ENCODE peak calls at places on chromosome 4, in seven cellular contexts. D, I, U, M, A, H and Y are unnamed samples.
A peak's percentile ranks its signal among the peaks of the same experiment; 100 is the strongest.

GRCh38 chr4:140653718-140654515 is 85.2 kb upstream of the UCP1 start:
- DNase-seq in H (no peak), A (no peak), M (no peak), U (peak; percentile 29), D (no peak), I (no peak), Y (no peak)

GRCh38 chr4:119688439-119688838 is 59.8 kb upstream of the PDE5A start:
- DNase-seq in H (no peak), D (no peak), U (no peak), A (no peak), I (no peak), M (no peak), Y (no peak)

GRCh38 chr4:72318771-72319170 is 250.2 kb downstream of the ADAMTS3 start:
- DNase-seq in M (peak; percentile 46), I (no peak), A (no peak), H (no peak), D (no peak), U (no peak), Y (no peak)

GRCh38 chr4:116015062-116015461 is 901.6 kb upstream of the NDST4 start:
- DNase-seq in D (no peak), I (no peak), A (no peak), U (no peak), M (no peak), H (no peak), Y (no peak)

GRCh38 chr4:186981161-186981560 is 257.5 kb upstream of the FAT1 start:
- DNase-seq in H (no peak), D (no peak), M (no peak), A (no peak), I (no peak), U (peak; percentile 19), Y (no peak)

GRCh38 chr4:109629775-109630174 is 69.7 kb downstream of the MCUB start:
- DNase-seq in M (no peak), D (no peak), I (no peak), U (no peak), A (no peak), H (no peak), Y (no peak)

GRCh38 chr4:93139118-93139517 is 689.4 kb upstream of the ATOH1 start:
- DNase-seq in A (no peak), U (no peak), D (no peak), H (no peak), M (no peak), I (no peak), Y (no peak)

GRCh38 chr4:1499465-1499864 is 93.2 kb upstream of the NKX1-1 start:
- DNase-seq in D (no peak), H (no peak), M (no peak), A (no peak), I (no peak), U (no peak), Y (no peak)

GRCh38 chr4:137663376-137664054 is 131.2 kb upstream of the PCDH18 start:
- DNase-seq in M (no peak), H (no peak), D (no peak), I (no peak), U (no peak), A (no peak), Y (no peak)

GRCh38 chr4:2811830-2812599 is 19.1 kb downstream of the SH3BP2 start:
- DNase-seq in H (peak; percentile 60), M (no peak), I (peak; percentile 42), A (peak; percentile 45), D (peak; percentile 78), U (peak; percentile 88), Y (peak; percentile 55)

GRCh38 chr4:88583643-88584470 is 8.4 kb upstream of the HERC3 start:
- DNase-seq in M (no peak), I (no peak), A (no peak), U (no peak), D (no peak), H (no peak), Y (no peak)

GRCh38 chr4:132593717-132594400 is 555.2 kb upstream of the PCDH10 start:
- DNase-seq in M (peak; percentile 13), U (no peak), A (no peak), H (no peak), D (no peak), I (no peak), Y (no peak)

GRCh38 chr4:2685541-2685940 is 70.6 kb downstream of the TNIP2 start:
- DNase-seq in M (no peak), D (no peak), A (no peak), H (no peak), U (no peak), I (no peak), Y (no peak)

GRCh38 chr4:168569066-168569908 is 72.4 kb downstream of the PALLD start:
- DNase-seq in M (no peak), H (no peak), A (no peak), I (no peak), U (no peak), D (peak; percentile 45), Y (no peak)

GRCh38 chr4:72442715-72443114 is 126.3 kb downstream of the ADAMTS3 start:
- DNase-seq in D (no peak), I (no peak), A (no peak), U (no peak), M (peak; percentile 10), H (no peak), Y (no peak)

GRCh38 chr4:120922390-120923200 is at the start of gene PRDM5:
- DNase-seq in U (peak; percentile 57), H (peak; percentile 5), M (peak; percentile 58), A (no peak), I (peak; percentile 78), D (peak; percentile 27), Y (peak; percentile 19)

GRCh38 chr4:165757426-165757825 is 115.6 kb upstream of the TLL1 start:
- DNase-seq in A (no peak), I (no peak), D (no peak), M (no peak), H (no peak), U (no peak), Y (no peak)

GRCh38 chr4:188086858-188087257 is 22.5 kb downstream of the TRIML2 start:
- DNase-seq in I (no peak), H (no peak), U (no peak), D (no peak), M (no peak), A (no peak), Y (no peak)

GRCh38 chr4:19358015-19358414 is 893.7 kb upstream of the SLIT2 start:
- DNase-seq in H (no peak), A (no peak), D (no peak), I (no peak), M (peak; percentile 49), U (no peak), Y (no peak)

GRCh38 chr4:116122131-116122530 is 963.2 kb downstream of the TRAM1L1 start:
- DNase-seq in D (peak; percentile 40), M (peak; percentile 44), H (no peak), I (no peak), U (no peak), A (no peak), Y (no peak)

GRCh38 chr4:55214172-55214571 is 88.8 kb upstream of the KDR start:
- DNase-seq in I (no peak), A (no peak), M (peak; percentile 3), U (no peak), H (no peak), D (no peak), Y (no peak)

GRCh38 chr4:122603156-122603574 is 17.7 kb downstream of the IL21 start:
- DNase-seq in H (no peak), A (no peak), I (no peak), M (no peak), D (no peak), U (no peak), Y (no peak)

GRCh38 chr4:27084685-27085356 is 224.2 kb downstream of the STIM2 start:
- DNase-seq in A (no peak), D (no peak), M (peak; percentile 56), H (no peak), U (no peak), I (peak; percentile 69), Y (no peak)

GRCh38 chr4:184850431-184851199 is 24.8 kb upstream of the ACSL1 start:
- DNase-seq in I (no peak), A (no peak), M (no peak), D (no peak), H (no peak), U (no peak), Y (no peak)

GRCh38 chr4:148016063-148016637 is 284.3 kb downstream of the ARHGAP10 start:
- DNase-seq in U (no peak), D (no peak), M (no peak), H (no peak), A (no peak), I (no peak), Y (no peak)

GRCh38 chr4:18859468-18859867 is 837.9 kb upstream of the LCORL start:
- DNase-seq in A (no peak), D (no peak), I (no peak), M (no peak), H (no peak), U (no peak), Y (no peak)

GRCh38 chr4:55358668-55359067 is 12.6 kb downstream of the SRD5A3 start:
- DNase-seq in M (peak; percentile 88), A (no peak), D (peak; percentile 54), U (peak; percentile 47), H (no peak), I (no peak), Y (no peak)

GRCh38 chr4:24244663-24245519 is 339.5 kb downstream of the DHX15 start:
- DNase-seq in M (no peak), H (no peak), A (no peak), D (peak; percentile 27), I (no peak), U (no peak), Y (no peak)

GRCh38 chr4:139214039-139214534 is 37.1 kb upstream of the ELF2 start:
- DNase-seq in M (no peak), D (no peak), A (no peak), U (no peak), I (no peak), H (no peak), Y (no peak)

GRCh38 chr4:24104173-24104572 is 214.3 kb upstream of the PPARGC1A start:
- DNase-seq in I (no peak), A (no peak), U (no peak), M (no peak), D (no peak), H (no peak), Y (no peak)

GRCh38 chr4:123104275-123104674 is 181.9 kb upstream of the NUDT6 start:
- DNase-seq in I (no peak), A (no peak), M (no peak), D (no peak), U (no peak), H (no peak), Y (no peak)

GRCh38 chr4:75696036-75696435 is 22.8 kb upstream of the G3BP2 start:
- DNase-seq in H (peak; percentile 6), M (no peak), U (no peak), A (peak; percentile 8), I (no peak), D (no peak), Y (peak; percentile 86)

GRCh38 chr4:83108101-83108861 is 6.2 kb downstream of the PLAC8 start:
- DNase-seq in U (no peak), M (no peak), D (no peak), I (no peak), A (peak; percentile 21), H (peak; percentile 28), Y (peak; percentile 31)

GRCh38 chr4:122692641-122693520 is 39.6 kb upstream of the BBS12 start:
- DNase-seq in M (no peak), U (no peak), A (no peak), H (no peak), D (no peak), I (no peak), Y (no peak)